ENCODE peak calls at places on chromosome 20, in seven cellular contexts. One of them, this sample, is unnamed.

GRCh38 chr20:59006864-59007757 is at the start of gene CTSZ:
- DNase-seq in Calu3: peak
- DNase-seq in WTC11: peak
- DNase-seq in omental fat pad: no peak
- DNase-seq in uterus: peak
- DNase-seq in tibial nerve: no peak
- DNase-seq in glutamatergic neuron: peak
- DNase-seq in this sample: peak

GRCh38 chr20:38728911-38729642 is 4.8 kb downstream of the SLC32A1 start:
- DNase-seq in Calu3: no peak
- DNase-seq in WTC11: peak
- DNase-seq in omental fat pad: no peak
- DNase-seq in uterus: no peak
- DNase-seq in tibial nerve: no peak
- DNase-seq in glutamatergic neuron: peak
- DNase-seq in this sample: no peak

GRCh38 chr20:22581437-22582385 is 2.7 kb downstream of the FOXA2 start:
- DNase-seq in Calu3: no peak
- DNase-seq in WTC11: peak
- DNase-seq in omental fat pad: no peak
- DNase-seq in uterus: no peak
- DNase-seq in tibial nerve: no peak
- DNase-seq in glutamatergic neuron: no peak
- DNase-seq in this sample: no peak

GRCh38 chr20:40636486-40636885 is 52.5 kb downstream of the MAFB start:
- DNase-seq in Calu3: no peak
- DNase-seq in WTC11: no peak
- DNase-seq in omental fat pad: no peak
- DNase-seq in uterus: no peak
- DNase-seq in tibial nerve: no peak
- DNase-seq in glutamatergic neuron: no peak
- DNase-seq in this sample: no peak

GRCh38 chr20:25247100-25247665 is 702 bp upstream of the PYGB start:
- DNase-seq in Calu3: peak
- DNase-seq in WTC11: peak
- DNase-seq in omental fat pad: no peak
- DNase-seq in uterus: peak
- DNase-seq in tibial nerve: peak
- DNase-seq in glutamatergic neuron: peak
- DNase-seq in this sample: peak

GRCh38 chr20:48064929-48065328 is 279.6 kb upstream of the SULF2 start:
- DNase-seq in Calu3: no peak
- DNase-seq in WTC11: no peak
- DNase-seq in omental fat pad: no peak
- DNase-seq in uterus: no peak
- DNase-seq in tibial nerve: no peak
- DNase-seq in glutamatergic neuron: no peak
- DNase-seq in this sample: no peak

GRCh38 chr20:50578061-50578777 is 68.0 kb downstream of the PTPN1 start:
- DNase-seq in Calu3: no peak
- DNase-seq in WTC11: no peak
- DNase-seq in omental fat pad: no peak
- DNase-seq in uterus: no peak
- DNase-seq in tibial nerve: no peak
- DNase-seq in glutamatergic neuron: no peak
- DNase-seq in this sample: peak

GRCh38 chr20:48984575-48985219 is 61.4 kb upstream of the CSE1L start:
- DNase-seq in Calu3: no peak
- DNase-seq in WTC11: no peak
- DNase-seq in omental fat pad: no peak
- DNase-seq in uterus: no peak
- DNase-seq in tibial nerve: no peak
- DNase-seq in glutamatergic neuron: no peak
- DNase-seq in this sample: no peak

GRCh38 chr20:4813839-4814695 is 92.4 kb downstream of the PRND start:
- DNase-seq in Calu3: no peak
- DNase-seq in WTC11: no peak
- DNase-seq in omental fat pad: no peak
- DNase-seq in uterus: no peak
- DNase-seq in tibial nerve: peak
- DNase-seq in glutamatergic neuron: no peak
- DNase-seq in this sample: peak

GRCh38 chr20:5895626-5896025 is 54.7 kb downstream of the TRMT6 start:
- DNase-seq in Calu3: no peak
- DNase-seq in WTC11: no peak
- DNase-seq in omental fat pad: no peak
- DNase-seq in uterus: no peak
- DNase-seq in tibial nerve: no peak
- DNase-seq in glutamatergic neuron: no peak
- DNase-seq in this sample: no peak

GRCh38 chr20:4230185-4230584 is 214.8 kb upstream of the RNF24 start:
- DNase-seq in Calu3: no peak
- DNase-seq in WTC11: no peak
- DNase-seq in omental fat pad: no peak
- DNase-seq in uterus: no peak
- DNase-seq in tibial nerve: no peak
- DNase-seq in glutamatergic neuron: no peak
- DNase-seq in this sample: no peak

GRCh38 chr20:16580127-16580526 is 6.9 kb upstream of the KIF16B start:
- DNase-seq in Calu3: no peak
- DNase-seq in WTC11: no peak
- DNase-seq in omental fat pad: no peak
- DNase-seq in uterus: no peak
- DNase-seq in tibial nerve: no peak
- DNase-seq in glutamatergic neuron: peak
- DNase-seq in this sample: no peak

GRCh38 chr20:15265910-15266309 is 928.5 kb upstream of the FLRT3 start:
- DNase-seq in Calu3: no peak
- DNase-seq in WTC11: no peak
- DNase-seq in omental fat pad: no peak
- DNase-seq in uterus: no peak
- DNase-seq in tibial nerve: no peak
- DNase-seq in glutamatergic neuron: no peak
- DNase-seq in this sample: no peak
- TF ChIP-seq CTCF in Calu3: no peak
- TF ChIP-seq CTCF in WTC11: no peak
- TF ChIP-seq CTCF in omental fat pad: no peak
- TF ChIP-seq CTCF in uterus: no peak
- TF ChIP-seq CTCF in tibial nerve: no peak
- TF ChIP-seq CTCF in glutamatergic neuron: no peak
- TF ChIP-seq CTCF in this sample: no peak

GRCh38 chr20:52001999-52002666 is 189.4 kb downstream of the ZFP64 start:
- DNase-seq in Calu3: peak
- DNase-seq in WTC11: no peak
- DNase-seq in omental fat pad: no peak
- DNase-seq in uterus: no peak
- DNase-seq in tibial nerve: no peak
- DNase-seq in glutamatergic neuron: no peak
- DNase-seq in this sample: no peak
- TF ChIP-seq CTCF in Calu3: no peak
- TF ChIP-seq CTCF in WTC11: no peak
- TF ChIP-seq CTCF in omental fat pad: no peak
- TF ChIP-seq CTCF in uterus: no peak
- TF ChIP-seq CTCF in tibial nerve: no peak
- TF ChIP-seq CTCF in glutamatergic neuron: peak
- TF ChIP-seq CTCF in this sample: no peak

DNA sequence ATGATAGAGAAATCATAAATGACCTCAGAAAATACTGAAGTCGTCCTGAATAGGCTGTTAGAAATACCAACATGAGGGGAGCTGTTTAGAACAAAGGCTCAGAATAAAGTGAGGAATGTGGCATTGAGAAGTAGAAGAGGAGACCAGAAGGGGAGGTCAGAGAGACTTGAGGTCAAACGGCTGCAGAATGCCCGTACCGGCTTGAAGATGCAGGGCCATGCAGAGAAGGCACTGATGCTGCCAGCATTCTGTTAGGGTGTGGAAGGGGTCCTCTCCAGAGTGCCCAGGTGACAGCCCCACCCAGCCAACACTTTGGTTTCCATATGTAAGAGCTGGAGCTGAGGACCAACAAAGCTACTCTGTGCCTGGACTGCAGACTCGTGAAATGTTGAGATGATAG is 570.9 kb downstream of the CDH26 start:
- DNase-seq in Calu3: no peak
- DNase-seq in WTC11: no peak
- DNase-seq in omental fat pad: no peak
- DNase-seq in uterus: no peak
- DNase-seq in tibial nerve: no peak
- DNase-seq in glutamatergic neuron: no peak
- DNase-seq in this sample: no peak
- TF ChIP-seq CTCF in Calu3: no peak
- TF ChIP-seq CTCF in WTC11: no peak
- TF ChIP-seq CTCF in omental fat pad: no peak
- TF ChIP-seq CTCF in uterus: no peak
- TF ChIP-seq CTCF in tibial nerve: no peak
- TF ChIP-seq CTCF in glutamatergic neuron: no peak
- TF ChIP-seq CTCF in this sample: no peak

GRCh38 chr20:14778875-14779274 is 441.5 kb upstream of the FLRT3 start:
- DNase-seq in Calu3: no peak
- DNase-seq in WTC11: no peak
- DNase-seq in omental fat pad: no peak
- DNase-seq in uterus: no peak
- DNase-seq in tibial nerve: no peak
- DNase-seq in glutamatergic neuron: no peak
- DNase-seq in this sample: no peak

GRCh38 chr20:14778096-14778495 is 440.7 kb upstream of the FLRT3 start:
- DNase-seq in Calu3: no peak
- DNase-seq in WTC11: no peak
- DNase-seq in omental fat pad: no peak
- DNase-seq in uterus: no peak
- DNase-seq in tibial nerve: no peak
- DNase-seq in glutamatergic neuron: no peak
- DNase-seq in this sample: no peak

GRCh38 chr20:14777571-14777970 is 440.2 kb upstream of the FLRT3 start:
- DNase-seq in Calu3: no peak
- DNase-seq in WTC11: no peak
- DNase-seq in omental fat pad: no peak
- DNase-seq in uterus: no peak
- DNase-seq in tibial nerve: no peak
- DNase-seq in glutamatergic neuron: no peak
- DNase-seq in this sample: no peak

GRCh38 chr20:14775778-14776177 is 438.4 kb upstream of the FLRT3 start:
- DNase-seq in Calu3: no peak
- DNase-seq in WTC11: no peak
- DNase-seq in omental fat pad: no peak
- DNase-seq in uterus: peak
- DNase-seq in tibial nerve: peak
- DNase-seq in glutamatergic neuron: no peak
- DNase-seq in this sample: no peak

GRCh38 chr20:14773486-14773885 is 436.1 kb upstream of the FLRT3 start:
- DNase-seq in Calu3: no peak
- DNase-seq in WTC11: no peak
- DNase-seq in omental fat pad: no peak
- DNase-seq in uterus: no peak
- DNase-seq in tibial nerve: no peak
- DNase-seq in glutamatergic neuron: no peak
- DNase-seq in this sample: no peak
- TF ChIP-seq CTCF in Calu3: no peak
- TF ChIP-seq CTCF in WTC11: no peak
- TF ChIP-seq CTCF in omental fat pad: no peak
- TF ChIP-seq CTCF in uterus: no peak
- TF ChIP-seq CTCF in tibial nerve: no peak
- TF ChIP-seq CTCF in glutamatergic neuron: no peak
- TF ChIP-seq CTCF in this sample: no peak

GRCh38 chr20:54200487-54201267 is 7.2 kb upstream of the PFDN4 start:
- DNase-seq in Calu3: peak
- DNase-seq in WTC11: no peak
- DNase-seq in omental fat pad: no peak
- DNase-seq in uterus: no peak
- DNase-seq in tibial nerve: no peak
- DNase-seq in glutamatergic neuron: no peak
- DNase-seq in this sample: peak

GRCh38 chr20:54199721-54200176 is 8.1 kb upstream of the PFDN4 start:
- DNase-seq in Calu3: peak
- DNase-seq in WTC11: peak
- DNase-seq in omental fat pad: peak
- DNase-seq in uterus: peak
- DNase-seq in tibial nerve: peak
- DNase-seq in glutamatergic neuron: peak
- DNase-seq in this sample: peak

GRCh38 chr20:54195483-54196472 is 12.1 kb upstream of the PFDN4 start:
- DNase-seq in Calu3: no peak
- DNase-seq in WTC11: no peak
- DNase-seq in omental fat pad: no peak
- DNase-seq in uterus: no peak
- DNase-seq in tibial nerve: no peak
- DNase-seq in glutamatergic neuron: no peak
- DNase-seq in this sample: no peak

GRCh38 chr20:54199283-54199682 is 8.6 kb upstream of the PFDN4 start:
- DNase-seq in Calu3: no peak
- DNase-seq in WTC11: no peak
- DNase-seq in omental fat pad: no peak
- DNase-seq in uterus: no peak
- DNase-seq in tibial nerve: no peak
- DNase-seq in glutamatergic neuron: no peak
- DNase-seq in this sample: no peak

DNA sequence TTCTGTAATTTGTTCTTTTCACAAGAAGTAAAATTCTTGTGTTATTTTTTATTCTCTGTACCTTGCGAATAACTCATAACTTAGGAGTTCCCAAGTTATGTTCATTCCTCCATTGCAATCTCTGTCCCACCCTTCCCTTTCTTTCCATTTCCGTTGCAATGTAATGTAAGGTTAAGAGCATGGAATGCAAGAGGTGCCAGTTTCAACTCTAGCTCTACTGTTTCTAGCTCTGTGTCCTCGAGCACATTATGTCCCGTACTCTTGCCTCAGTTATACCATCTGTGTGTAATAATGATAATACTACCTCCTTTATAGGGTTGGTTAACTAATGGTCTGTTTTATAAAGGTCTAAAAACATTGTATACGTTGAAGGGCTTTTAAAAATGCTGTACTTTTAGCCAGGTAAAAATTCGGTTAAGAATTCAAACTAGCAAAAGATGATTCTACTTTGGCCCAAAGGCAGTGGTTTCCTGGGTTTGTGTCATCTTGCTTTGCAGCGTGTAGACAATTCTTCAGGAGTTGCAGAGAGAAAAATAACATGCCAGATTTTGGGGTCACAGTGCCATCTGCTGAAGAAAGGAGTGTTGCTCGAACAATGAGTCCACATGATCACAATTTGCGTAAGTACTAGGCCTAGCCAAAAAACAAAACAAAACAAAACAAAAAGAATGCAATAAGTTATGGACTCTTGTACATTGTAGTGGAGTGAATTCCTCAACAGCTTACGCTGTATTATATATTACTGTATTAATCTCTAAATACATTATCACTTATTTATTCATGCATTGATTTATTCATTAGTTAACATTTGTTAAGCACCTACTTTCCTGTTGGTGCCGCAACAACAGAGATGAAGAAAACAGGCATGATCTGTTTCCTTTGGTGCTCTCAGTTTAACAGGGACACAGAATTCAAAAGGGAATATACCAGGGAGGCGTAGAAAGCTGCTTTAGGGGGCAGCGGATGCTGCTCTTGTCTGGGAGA is 10.0 kb upstream of the PFDN4 start:
- DNase-seq in Calu3: peak
- DNase-seq in WTC11: no peak
- DNase-seq in omental fat pad: no peak
- DNase-seq in uterus: no peak
- DNase-seq in tibial nerve: no peak
- DNase-seq in glutamatergic neuron: no peak
- DNase-seq in this sample: no peak
- TF ChIP-seq CTCF in Calu3: peak
- TF ChIP-seq CTCF in WTC11: no peak
- TF ChIP-seq CTCF in omental fat pad: no peak
- TF ChIP-seq CTCF in uterus: peak
- TF ChIP-seq CTCF in tibial nerve: no peak
- TF ChIP-seq CTCF in glutamatergic neuron: no peak
- TF ChIP-seq CTCF in this sample: no peak

GRCh38 chr20:13031751-13032150 is 23.0 kb downstream of the SPTLC3 start:
- DNase-seq in Calu3: no peak
- DNase-seq in WTC11: no peak
- DNase-seq in omental fat pad: no peak
- DNase-seq in uterus: no peak
- DNase-seq in tibial nerve: no peak
- DNase-seq in glutamatergic neuron: no peak
- DNase-seq in this sample: no peak
- TF ChIP-seq CTCF in Calu3: no peak
- TF ChIP-seq CTCF in WTC11: no peak
- TF ChIP-seq CTCF in omental fat pad: no peak
- TF ChIP-seq CTCF in uterus: no peak
- TF ChIP-seq CTCF in tibial nerve: no peak
- TF ChIP-seq CTCF in glutamatergic neuron: no peak
- TF ChIP-seq CTCF in this sample: no peak